ENCODE peak calls at places on chromosome 4, in ten cellular contexts. J is neuronal stem cell; H is substantia nigra; E is ascending aorta; U is neural progenitor cell; L is aorta; B is SK-N-SH; D is H1; T is upper lobe of right lung; G is CD8-positive, alpha-beta T cell. Y is an unnamed sample.

GRCh38 chr4:1231637-1232360 is 17.1 kb downstream of the CTBP1 start:
- DNase-seq in G (no peak), U (no peak), B (no peak), H (no peak), D (no peak), L (no peak), E (no peak), J (no peak), T (no peak), Y (no peak)

GRCh38 chr4:138398297-138398696 is 156.1 kb upstream of the SLC7A11 start:
- DNase-seq in J (peak), H (no peak), B (no peak), T (no peak), G (no peak), U (peak), E (no peak), D (peak), L (no peak), Y (no peak)

GRCh38 chr4:29326004-29326403 is 1394.2 kb upstream of the PCDH7 start:
- DNase-seq in L (no peak), T (no peak), G (no peak), E (no peak), B (no peak), U (no peak), H (no peak), D (no peak), J (no peak), Y (no peak)

GRCh38 chr4:3859571-3859970 is 93.4 kb downstream of the ADRA2C start:
- DNase-seq in E (no peak), L (peak), H (no peak), D (no peak), B (no peak), T (no peak), J (no peak), G (no peak), U (no peak), Y (no peak)

GRCh38 chr4:122541996-122542395 is 78.9 kb downstream of the IL21 start:
- DNase-seq in J (no peak), E (no peak), D (no peak), U (no peak), B (no peak), G (no peak), T (no peak), H (no peak), L (no peak), Y (no peak)

GRCh38 chr4:76053730-76054129 is 17.9 kb upstream of the CXCL11 start:
- DNase-seq in T (no peak), D (no peak), H (no peak), J (no peak), U (no peak), L (no peak), B (no peak), E (no peak), G (no peak), Y (no peak)

GRCh38 chr4:152724494-152724893 is 44.7 kb upstream of the TMEM154 start:
- DNase-seq in E (no peak), D (no peak), G (no peak), L (no peak), J (no peak), T (no peak), H (no peak), U (no peak), B (no peak), Y (no peak)

GRCh38 chr4:73311428-73311827 is 52.8 kb upstream of the ANKRD17 start:
- DNase-seq in U (no peak), T (no peak), B (no peak), L (no peak), H (no peak), D (no peak), J (no peak), E (no peak), G (no peak), Y (no peak)

GRCh38 chr4:2413821-2414610 is 4.4 kb downstream of the ZFYVE28 start:
- DNase-seq in L (no peak), J (no peak), B (no peak), U (peak), E (no peak), D (no peak), H (no peak), G (no peak), T (peak), Y (no peak)

GRCh38 chr4:74374561-74375327 is 9.8 kb downstream of the EREG start:
- DNase-seq in E (peak), J (no peak), H (no peak), G (no peak), B (no peak), L (peak), T (peak), D (no peak), U (no peak), Y (no peak)

GRCh38 chr4:6783111-6783981 is 819 bp downstream of the KIAA0232 start:
- DNase-seq in E (peak), H (peak), T (peak), J (peak), B (peak), D (peak), U (peak), L (peak), G (peak), Y (peak)

GRCh38 chr4:28350485-28350884 is 1489.8 kb downstream of the STIM2 start:
- DNase-seq in B (no peak), T (no peak), L (no peak), E (no peak), D (no peak), H (no peak), J (no peak), G (no peak), U (no peak), Y (no peak)

GRCh38 chr4:83618431-83618830 is 82.5 kb downstream of the GPAT3 start:
- DNase-seq in E (no peak), D (no peak), U (no peak), J (no peak), T (no peak), H (no peak), G (no peak), B (no peak), L (no peak), Y (no peak)

GRCh38 chr4:169184236-169184635 is 86.5 kb downstream of the SH3RF1 start:
- DNase-seq in L (no peak), J (no peak), U (no peak), T (no peak), B (no peak), D (no peak), G (no peak), H (no peak), E (no peak), Y (no peak)

GRCh38 chr4:78661923-78662521 is 110.5 kb downstream of the ANXA3 start:
- DNase-seq in T (no peak), B (no peak), E (no peak), J (no peak), H (no peak), G (no peak), U (peak), D (no peak), L (no peak), Y (no peak)

GRCh38 chr4:126271266-126271665 is 956.5 kb downstream of the FAT4 start:
- DNase-seq in L (no peak), H (no peak), B (no peak), U (no peak), J (no peak), G (no peak), T (no peak), E (no peak), D (no peak), Y (no peak)

GRCh38 chr4:142583708-142584107 is 262.4 kb downstream of the INPP4B start:
- DNase-seq in G (no peak), U (no peak), B (no peak), L (no peak), J (no peak), H (no peak), T (no peak), E (no peak), D (no peak), Y (no peak)

GRCh38 chr4:8544741-8545438 is 35.3 kb upstream of the GPR78 start:
- DNase-seq in L (no peak), E (peak), G (no peak), H (no peak), D (no peak), J (no peak), U (no peak), T (peak), B (no peak), Y (no peak)

GRCh38 chr4:84697615-84698201 is 114.8 kb downstream of the CDS1 start:
- DNase-seq in G (no peak), E (no peak), L (no peak), T (no peak), U (no peak), J (no peak), D (no peak), B (no peak), H (no peak), Y (no peak)

GRCh38 chr4:101528526-101528925 is 181.2 kb upstream of the PPP3CA start:
- DNase-seq in B (no peak), G (no peak), E (no peak), H (no peak), L (no peak), U (no peak), D (no peak), J (no peak), T (no peak), Y (no peak)

GRCh38 chr4:123631699-123632098 is 235.1 kb downstream of the SPRY1 start:
- DNase-seq in B (no peak), H (no peak), T (no peak), G (no peak), E (no peak), D (no peak), J (no peak), L (no peak), U (no peak), Y (no peak)

GRCh38 chr4:69617083-69617694 is 22.3 kb downstream of the UGT2A2 start:
- DNase-seq in H (no peak), U (peak), T (no peak), G (no peak), J (peak), B (no peak), D (no peak), E (no peak), L (no peak), Y (no peak)

GRCh38 chr4:23737571-23737970 is 152.3 kb downstream of the PPARGC1A start:
- DNase-seq in J (no peak), G (no peak), E (no peak), B (no peak), L (no peak), U (no peak), T (no peak), D (no peak), H (no peak), Y (no peak)

GRCh38 chr4:120921456-120922389 is 803 bp downstream of the PRDM5 start:
- DNase-seq in G (peak), T (peak), L (peak), D (no peak), B (no peak), H (no peak), U (peak), J (no peak), E (peak), Y (peak)

GRCh38 chr4:28238756-28239155 is 1378.1 kb downstream of the STIM2 start:
- DNase-seq in T (no peak), B (no peak), E (no peak), D (no peak), L (no peak), J (no peak), H (no peak), G (no peak), U (no peak), Y (no peak)

GRCh38 chr4:74583757-74584156 is 138.8 kb downstream of the AREG start:
- DNase-seq in G (no peak), T (no peak), U (no peak), J (no peak), L (no peak), B (no peak), H (no peak), D (no peak), E (no peak), Y (no peak)

GRCh38 chr4:41256131-41256739 is 493 bp upstream of the UCHL1 start:
- DNase-seq in J (peak), L (no peak), G (no peak), D (no peak), B (peak), T (no peak), H (no peak), E (no peak), U (peak), Y (no peak)

GRCh38 chr4:5365071-5366008 is 314.1 kb downstream of the STK32B start:
- DNase-seq in E (no peak), B (no peak), U (no peak), G (no peak), D (peak), J (peak), H (no peak), T (no peak), L (no peak), Y (no peak)

GRCh38 chr4:5773271-5773555 is 62.2 kb downstream of the EVC start:
- DNase-seq in G (no peak), H (no peak), U (no peak), E (no peak), T (no peak), B (no peak), L (no peak), D (no peak), J (no peak), Y (no peak)

GRCh38 chr4:3687538-3687937 is 78.6 kb upstream of the ADRA2C start:
- DNase-seq in D (no peak), U (no peak), G (no peak), T (peak), J (no peak), B (no peak), L (peak), E (peak), H (no peak), Y (no peak)

GRCh38 chr4:153204247-153205027 is at the start of gene TRIM2:
- DNase-seq in L (peak), G (no peak), J (no peak), E (peak), B (no peak), D (no peak), T (peak), H (peak), U (peak), Y (peak)

GRCh38 chr4:79225360-79225759 is 100.5 kb downstream of the NAA11 start:
- DNase-seq in E (no peak), J (no peak), H (no peak), U (no peak), L (no peak), G (no peak), D (no peak), B (no peak), T (no peak), Y (no peak)

GRCh38 chr4:81523672-81524436 is 52.1 kb upstream of the RASGEF1B start:
- DNase-seq in L (no peak), J (peak), H (no peak), G (no peak), E (no peak), D (no peak), B (no peak), T (no peak), U (peak), Y (no peak)

GRCh38 chr4:8723222-8723980 is 130.8 kb downstream of the CPZ start:
- DNase-seq in B (no peak), T (peak), H (no peak), E (peak), J (no peak), D (no peak), G (no peak), U (no peak), L (peak), Y (no peak)

GRCh38 chr4:175421506-175421905 is 390.6 kb downstream of the GPM6A start:
- DNase-seq in B (no peak), D (no peak), T (no peak), H (no peak), U (no peak), J (no peak), L (no peak), G (no peak), E (no peak), Y (no peak)

GRCh38 chr4:175419120-175419774 is 392.8 kb downstream of the GPM6A start:
- DNase-seq in D (no peak), H (no peak), L (no peak), J (no peak), G (no peak), B (no peak), E (no peak), T (no peak), U (no peak), Y (no peak)

GRCh38 chr4:175422331-175422730 is 389.7 kb downstream of the GPM6A start:
- DNase-seq in T (no peak), D (no peak), G (no peak), B (no peak), U (no peak), H (no peak), J (no peak), L (no peak), E (no peak), Y (no peak)

GRCh38 chr4:175414602-175415001 is 397.5 kb downstream of the GPM6A start:
- DNase-seq in U (no peak), G (no peak), J (no peak), D (no peak), B (no peak), E (no peak), T (no peak), H (no peak), L (no peak), Y (no peak)

GRCh38 chr4:175418511-175418910 is 393.6 kb downstream of the GPM6A start:
- DNase-seq in T (no peak), G (no peak), E (no peak), B (no peak), U (no peak), H (no peak), J (no peak), D (no peak), L (no peak), Y (no peak)
- H3K27ac ChIP-seq in T (no peak), G (no peak), E (peak), B (peak), U (no peak), H (no peak), J (no peak), D (no peak), L (no peak), Y (no peak)

GRCh38 chr4:47531241-47531953 is 46.3 kb downstream of the ATP10D start:
- DNase-seq in L (peak), J (peak), U (peak), T (peak), H (no peak), E (no peak), B (no peak), G (peak), D (no peak), Y (no peak)
- H3K27ac ChIP-seq in L (peak), J (peak), U (peak), T (peak), H (no peak), E (peak), B (peak), G (no peak), D (no peak), Y (no peak)

GRCh38 chr4:52103314-52103713 is 52.2 kb downstream of the SPATA18 start:
- DNase-seq in U (peak), J (peak), H (no peak), T (no peak), B (peak), G (no peak), E (no peak), D (no peak), L (no peak), Y (no peak)
- H3K27ac ChIP-seq in U (no peak), J (no peak), H (no peak), T (no peak), B (no peak), G (no peak), E (no peak), D (no peak), L (no peak), Y (no peak)

DNA sequence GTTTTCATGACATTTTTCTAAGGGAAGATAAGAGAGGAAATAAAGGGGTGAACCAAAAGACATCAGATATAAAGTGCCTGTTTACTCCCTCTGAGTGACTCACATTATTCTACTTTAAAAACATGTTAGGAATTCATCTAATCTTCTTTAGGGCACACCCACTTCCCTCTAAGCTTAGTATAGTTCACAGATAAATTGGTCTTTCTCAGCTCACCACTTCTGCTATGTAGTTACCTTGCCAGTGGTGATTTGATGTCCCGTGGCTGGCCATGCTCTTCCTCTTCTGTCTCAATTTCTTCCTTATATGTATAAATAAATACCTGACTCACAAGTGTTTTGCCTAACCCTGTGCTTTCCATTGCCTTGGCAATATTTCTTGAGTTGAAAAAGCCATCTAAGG is 96.8 kb downstream of the PDLIM5 start:
- DNase-seq in G (no peak), L (no peak), H (no peak), J (no peak), D (no peak), T (no peak), E (no peak), U (peak), B (no peak), Y (no peak)
- H3K27ac ChIP-seq in G (no peak), L (peak), H (no peak), J (no peak), D (no peak), T (no peak), E (peak), U (peak), B (peak), Y (no peak)

GRCh38 chr4:159451006-159451405 is 348.1 kb downstream of the RAPGEF2 start:
- DNase-seq in H (no peak), T (no peak), U (no peak), B (no peak), E (no peak), G (no peak), D (no peak), J (no peak), L (no peak), Y (no peak)

GRCh38 chr4:159460408-159460807 is 357.5 kb downstream of the RAPGEF2 start:
- DNase-seq in H (no peak), U (no peak), G (no peak), J (no peak), T (no peak), L (no peak), D (no peak), B (no peak), E (no peak), Y (no peak)

DNA sequence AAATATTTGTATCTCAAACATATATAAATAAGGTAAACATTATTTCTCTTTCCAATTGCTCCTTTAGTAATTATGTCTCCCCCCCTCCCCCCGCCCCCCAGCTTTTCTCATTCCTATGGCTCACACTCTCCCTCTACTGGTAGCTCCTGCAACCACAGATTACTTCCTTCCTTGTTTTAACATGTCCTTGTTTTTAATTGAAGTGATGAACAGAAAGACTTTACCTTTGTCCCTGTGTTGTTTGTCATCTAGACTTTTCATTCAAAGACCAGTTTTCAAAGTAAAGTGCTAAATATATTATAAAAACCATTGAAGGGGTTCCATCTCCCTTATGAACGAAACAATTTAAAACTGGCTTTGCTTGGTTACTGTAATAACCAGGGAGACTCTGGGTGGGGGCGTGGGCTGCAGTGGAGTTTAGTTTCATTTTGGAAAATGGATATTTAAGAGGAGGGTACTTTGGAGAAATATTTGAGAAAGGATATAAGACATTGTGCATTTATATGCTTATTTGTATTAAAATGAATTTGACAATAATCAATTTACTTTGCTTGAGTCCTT is 352.9 kb downstream of the RAPGEF2 start:
- DNase-seq in U (peak), D (no peak), E (no peak), B (peak), H (no peak), G (no peak), L (no peak), J (peak), T (no peak), Y (no peak)
- H3K27ac ChIP-seq in U (no peak), D (no peak), E (no peak), B (no peak), H (no peak), G (no peak), L (no peak), J (no peak), T (no peak), Y (no peak)

DNA sequence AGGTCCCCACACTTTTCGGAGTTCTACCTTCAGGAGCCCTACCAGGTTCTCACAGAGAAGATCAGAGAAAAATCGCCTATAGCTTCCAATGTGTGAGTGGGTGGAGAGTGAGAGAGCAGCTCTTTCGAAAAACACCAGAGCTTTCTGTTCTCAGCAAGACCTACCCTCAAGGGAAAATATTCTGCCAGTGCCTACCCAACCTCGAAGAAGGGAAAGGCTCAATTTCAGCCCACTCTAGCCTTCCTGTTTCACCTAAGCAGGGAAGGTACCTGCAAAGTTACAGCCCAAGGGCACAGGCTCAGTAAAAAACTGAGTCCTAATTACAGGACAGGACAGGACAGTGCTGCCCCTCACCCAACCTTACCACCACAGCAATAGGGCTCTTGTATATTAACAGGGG is 104.0 kb upstream of the WDR17 start:
- DNase-seq in T (no peak), J (no peak), D (no peak), G (no peak), H (no peak), U (no peak), B (no peak), L (no peak), E (no peak), Y (no peak)
- H3K27ac ChIP-seq in T (no peak), J (no peak), D (no peak), G (no peak), H (no peak), U (no peak), B (no peak), L (no peak), E (no peak), Y (no peak)